ENCODE peak calls at places on chromosome 2, in six cellular contexts. V is pancreas, P is epithelial cell of esophagus, G is choroid plexus epithelial cell, T is transverse colon, N is psoas muscle. O is an unnamed sample.

GRCh38 chr2:19955544-19956422 is 34.1 kb downstream of the WDR35 start:
- DNase-seq in V (no peak), P (peak), G (peak), T (peak), N (peak), O (peak)

GRCh38 chr2:222561151-222561550 is 94.7 kb downstream of the FARSB start:
- DNase-seq in V (no peak), P (no peak), G (no peak), T (no peak), N (no peak), O (no peak)

GRCh38 chr2:225486226-225486625 is 86.7 kb downstream of the NYAP2 start:
- DNase-seq in V (no peak), P (no peak), G (no peak), T (no peak), N (no peak), O (no peak)

GRCh38 chr2:232487385-232488096 is at the start of gene ECEL1:
- DNase-seq in V (peak), P (no peak), G (no peak), T (no peak), N (peak), O (no peak)

GRCh38 chr2:222483513-222484039 is 59.2 kb downstream of the SGPP2 start:
- DNase-seq in V (no peak), P (no peak), G (no peak), T (peak), N (no peak), O (peak)

GRCh38 chr2:5385596-5385995 is 306.6 kb upstream of the SOX11 start:
- DNase-seq in V (no peak), P (no peak), G (no peak), T (no peak), N (no peak), O (no peak)

GRCh38 chr2:200254788-200255187 is 51.7 kb upstream of the SPATS2L start:
- DNase-seq in V (no peak), P (no peak), G (no peak), T (no peak), N (no peak), O (no peak)

GRCh38 chr2:8454797-8455196 is 227.1 kb upstream of the ID2 start:
- DNase-seq in V (no peak), P (no peak), G (no peak), T (no peak), N (no peak), O (no peak)

GRCh38 chr2:60570281-60570680 is 16.8 kb upstream of the BCL11A start:
- DNase-seq in V (no peak), P (peak), G (no peak), T (no peak), N (no peak), O (peak)

DNA sequence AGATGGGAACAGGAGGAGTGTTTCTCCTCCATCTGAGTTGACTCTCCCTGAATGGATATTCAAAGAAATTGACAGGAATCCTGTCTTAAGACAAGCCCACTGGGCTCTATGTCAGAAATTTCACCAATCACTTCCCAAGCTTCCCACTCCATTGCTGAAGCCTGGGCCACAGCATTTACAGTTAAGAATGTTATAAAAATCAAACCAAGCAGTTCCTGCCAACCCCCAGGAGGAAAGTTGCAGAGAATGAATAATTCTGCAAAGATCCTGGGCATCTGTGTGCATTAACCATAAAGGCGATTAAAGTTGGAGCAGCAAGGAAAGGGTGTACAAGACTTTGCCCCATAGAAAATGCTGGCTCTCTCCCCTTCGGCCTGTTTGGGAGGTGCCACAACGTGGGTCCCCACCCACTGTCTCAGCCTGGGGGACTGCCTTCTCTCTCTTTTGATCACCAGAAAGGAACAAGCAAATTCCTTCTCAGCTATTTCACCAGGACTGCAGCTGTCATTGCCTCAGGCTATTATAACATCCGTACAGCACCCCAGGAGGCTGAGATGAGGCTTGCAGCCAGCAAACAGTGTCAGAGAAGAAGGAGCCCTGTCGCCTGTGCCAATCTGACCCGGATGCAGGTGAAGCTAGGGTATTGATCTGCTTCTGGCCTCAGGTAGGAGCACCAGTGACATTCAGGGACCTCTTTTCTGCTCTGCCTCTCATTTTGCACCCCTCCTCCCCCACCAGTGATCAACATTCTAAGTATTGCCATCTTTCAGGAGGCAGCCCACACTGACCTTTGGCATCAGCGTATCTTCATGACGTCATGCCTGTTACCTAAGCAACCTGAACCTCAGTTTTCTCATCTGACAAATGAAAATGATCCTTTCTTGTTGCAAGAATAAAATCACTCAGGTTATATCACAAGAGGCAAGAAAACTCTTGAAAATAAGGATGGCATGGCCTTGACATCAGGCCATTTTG is 219.0 kb downstream of the SH3BP4 start:
- DNase-seq in V (no peak), P (peak), G (peak), T (peak), N (peak), O (peak)
- TF ChIP-seq CTCF in V (no peak), P (peak), G (peak), T (peak), N (no peak), O (peak)

DNA sequence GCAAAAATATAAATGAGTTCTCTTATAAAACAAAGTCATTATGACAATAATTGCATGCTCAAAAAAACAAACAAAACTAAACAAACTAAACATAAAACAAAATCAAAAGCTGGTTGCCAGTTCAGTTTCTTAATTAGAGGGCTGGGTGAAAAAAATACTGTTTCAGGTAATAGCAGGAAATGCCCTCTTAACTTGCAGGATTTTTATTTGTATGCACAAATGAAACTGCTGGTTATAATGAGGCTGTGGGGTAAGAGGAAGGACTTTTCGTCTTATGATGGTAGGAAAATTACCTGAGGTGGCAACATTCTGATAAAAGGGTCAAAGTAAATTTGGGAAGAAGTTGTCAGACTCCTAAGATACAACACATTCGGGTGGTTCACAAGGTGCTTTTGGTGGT is 21.5 kb upstream of the CDKL4 start:
- DNase-seq in V (no peak), P (no peak), G (no peak), T (no peak), N (no peak), O (no peak)
- H3K4me3 ChIP-seq in V (no peak), P (no peak), G (no peak), T (no peak), N (no peak), O (no peak)

GRCh38 chr2:230969673-230970015 is 26.3 kb upstream of the SPATA3 start:
- DNase-seq in V (no peak), P (no peak), G (no peak), T (no peak), N (no peak), O (no peak)

GRCh38 chr2:230975927-230976326 is 20.0 kb upstream of the SPATA3 start:
- DNase-seq in V (no peak), P (no peak), G (no peak), T (no peak), N (no peak), O (no peak)

GRCh38 chr2:230972046-230972445 is 23.9 kb upstream of the SPATA3 start:
- DNase-seq in V (no peak), P (no peak), G (no peak), T (no peak), N (no peak), O (no peak)

GRCh38 chr2:230976671-230977171 is 19.2 kb upstream of the SPATA3 start:
- DNase-seq in V (no peak), P (no peak), G (no peak), T (no peak), N (no peak), O (no peak)

DNA sequence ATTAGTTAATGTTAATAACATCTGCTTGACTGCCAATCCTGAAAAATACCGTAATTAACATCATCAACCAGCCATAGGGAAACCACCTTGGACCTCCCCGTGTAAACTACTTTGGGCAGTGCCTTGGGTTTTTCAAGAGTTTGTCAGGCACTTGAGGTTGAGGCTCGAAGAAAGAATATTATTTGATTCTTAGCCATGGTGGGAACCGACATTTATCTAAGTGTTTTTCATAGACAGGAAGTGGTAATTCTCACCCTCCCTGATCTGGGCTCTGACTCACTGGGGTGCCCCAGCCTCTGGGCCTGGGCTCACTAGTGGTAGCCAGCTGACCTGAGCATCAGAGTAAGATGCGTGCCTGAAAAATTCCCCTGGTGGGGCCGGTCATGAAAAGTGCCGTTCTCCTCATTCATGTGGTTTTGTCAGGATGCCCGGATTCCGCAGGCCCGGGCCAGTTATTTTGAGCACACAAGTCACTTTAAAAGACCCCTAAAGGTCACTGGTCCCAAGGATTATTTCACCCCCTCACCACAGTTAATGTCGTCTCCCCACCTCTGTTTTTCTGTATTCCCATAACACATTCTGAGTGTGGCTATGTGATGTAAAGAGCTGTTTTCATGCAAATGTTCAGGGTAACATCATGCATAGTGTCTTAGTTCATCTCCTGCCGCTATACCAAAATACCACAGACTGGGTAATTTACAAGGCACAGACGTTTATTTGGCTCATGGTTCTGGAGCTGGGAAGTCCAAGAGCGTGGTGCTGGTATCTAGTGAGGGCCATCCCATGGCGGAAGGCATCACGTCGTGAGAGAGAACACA is 21.6 kb upstream of the SPATA3 start:
- DNase-seq in V (no peak), P (peak), G (peak), T (peak), N (no peak), O (peak)
- TF ChIP-seq CTCF in V (no peak), P (no peak), G (no peak), T (no peak), N (no peak), O (no peak)

GRCh38 chr2:119422521-119422920 is 9.1 kb upstream of the TMEM37 start:
- DNase-seq in V (no peak), P (no peak), G (no peak), T (no peak), N (no peak), O (no peak)
- H3K4me3 ChIP-seq in V (no peak), P (no peak), G (no peak), T (no peak), N (no peak), O (no peak)

O was measured in bronchial epithelial cell.